ENCODE peak calls at places on chromosomes 16 and 17, in five cellular contexts. W is NCI-H2081; K is choroid plexus epithelial cell; G is Calu3; N is activated CD8-positive, alpha-beta memory T cell treated with anti-CD3 and anti-CD28 coated beads for 1 hour. T is an unnamed sample.

GRCh38 chr17:4999429-5000093 is 1.8 kb downstream of the KIF1C start:
- DNase-seq in K (no peak), G (no peak), N (no peak), W (no peak), T (no peak)

GRCh38 chr16:46857261-46857962 is 26.4 kb upstream of the C16orf87 start:
- DNase-seq in N (no peak), K (peak; percentile 62), W (peak; percentile 14), G (peak; percentile 30), T (no peak)

GRCh38 chr17:40218740-40219072 is 398 bp upstream of the WIPF2 start:
- DNase-seq in W (peak; percentile 77), G (peak; percentile 91), N (peak; percentile 52), K (peak; percentile 96), T (no peak)

GRCh38 chr16:20766294-20766693 is 2.5 kb downstream of the ACSM3 start:
- DNase-seq in N (no peak), G (no peak), W (no peak), K (no peak), T (no peak)

GRCh38 chr16:86609115-86609514 is 30.8 kb downstream of the FOXL1 start:
- DNase-seq in N (no peak), G (no peak), W (no peak), K (peak; percentile 84), T (no peak)

GRCh38 chr16:67666032-67666537 is 465 bp downstream of the ENKD1 start:
- DNase-seq in K (peak; percentile 46), N (no peak), G (peak; percentile 53), W (no peak), T (no peak)

GRCh38 chr16:66439051-66439730 is 12.1 kb downstream of the BEAN1 start:
- DNase-seq in K (no peak), G (no peak), W (no peak), N (no peak), T (no peak)

GRCh38 chr17:35167046-35167445 is 19.4 kb downstream of the UNC45B start:
- DNase-seq in G (no peak), W (no peak), N (no peak), K (no peak), T (no peak)